ENCODE peak calls at places on chromosomes 4 and X, in six cellular contexts. Z, B, D, G, E and W are unnamed samples.

GRCh38 chr4:17324431-17324830 is 187.5 kb downstream of the QDPR start:
- DNase-seq in Z (peak; percentile 25), B (no peak), D (peak; percentile 59), G (no peak), E (peak; percentile 7), W (no peak)

GRCh38 chrX:111348363-111348927 is 63.5 kb downstream of the DCX start:
- DNase-seq in Z (no peak), B (no peak), D (no peak), G (no peak), E (no peak), W (no peak)

GRCh38 chr4:175190654-175191053 is 272.5 kb downstream of the ADAM29 start:
- DNase-seq in Z (no peak), B (no peak), D (no peak), G (no peak), E (no peak), W (no peak)

GRCh38 chrX:19579485-19579884 is 64.2 kb upstream of the MAP3K15 start:
- DNase-seq in Z (no peak), B (no peak), D (peak; percentile 76), G (no peak), E (peak; percentile 21), W (peak; percentile 69)

GRCh38 chrX:102338162-102338561 is 91.2 kb downstream of the NXF2 start:
- DNase-seq in Z (no peak), B (no peak), D (no peak), G (no peak), E (no peak), W (no peak)

GRCh38 chr4:57071340-57071739 is 38.8 kb downstream of the IGFBP7 start:
- DNase-seq in Z (no peak), B (no peak), D (peak; percentile 62), G (no peak), E (no peak), W (peak; percentile 76)

GRCh38 chr4:5874811-5875465 is 17.9 kb downstream of the CRMP1 start:
- DNase-seq in Z (no peak), B (no peak), D (peak; percentile 70), G (no peak), E (no peak), W (peak; percentile 7)

GRCh38 chr4:112302320-112303274 is 5.4 kb downstream of the ALPK1 start:
- DNase-seq in Z (peak; percentile 40), B (no peak), D (no peak), G (no peak), E (no peak), W (no peak)

GRCh38 chr4:67861513-67861912 is 22.3 kb downstream of the TMPRSS11D start:
- DNase-seq in Z (no peak), B (no peak), D (peak; percentile 28), G (no peak), E (no peak), W (peak; percentile 90)
- H3K4me3 ChIP-seq in Z (no peak overlapping the region), B (no peak overlapping the region), D (no peak overlapping the region), G (no peak overlapping the region), E (no peak overlapping the region), W (no peak overlapping the region)

DNA sequence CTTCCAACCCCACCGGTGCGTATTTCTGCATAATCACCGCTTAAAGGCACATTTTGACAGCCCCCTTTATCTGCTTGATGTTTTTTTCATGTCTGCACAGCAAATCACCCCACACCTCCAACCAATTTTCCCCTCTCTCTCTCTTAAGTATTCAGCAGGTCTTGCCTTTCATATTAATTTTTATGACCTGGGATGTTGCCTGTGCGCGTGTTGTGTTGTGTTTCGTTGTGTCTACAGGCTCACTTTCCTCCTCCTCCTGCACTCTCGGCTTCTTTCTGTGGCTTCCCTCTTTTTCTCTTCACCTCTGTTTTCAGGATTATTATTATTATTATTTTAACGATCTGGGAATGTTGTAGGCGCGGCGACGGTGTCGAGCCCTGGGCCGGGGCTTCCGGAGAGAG is 721 bp downstream of the POU4F2 start:
- DNase-seq in Z (no peak), B (no peak), D (no peak), G (no peak), E (no peak), W (no peak)
- H3K27me3 ChIP-seq in Z (peaks cover 24% of the 10 kb centered on the region), B (peaks cover 100% of the 10 kb centered on the region), D (peaks cover 32% of the 10 kb centered on the region), G (peaks cover 79% of the 10 kb centered on the region), E (peaks cover 62% of the 10 kb centered on the region), W (peaks cover 40% of the 10 kb centered on the region)

GRCh38 chr4:185839204-185839712 is 27.3 kb upstream of the SORBS2 start:
- DNase-seq in Z (no peak), B (no peak), D (peak; percentile 97), G (peak; percentile 96), E (peak; percentile 96), W (peak; percentile 95)
- H3K4me3 ChIP-seq in Z (no peak overlapping the region), B (no peak overlapping the region), D (no peak overlapping the region), G (peak overlapping the region; percentile 14), E (no peak overlapping the region), W (no peak overlapping the region)

DNA sequence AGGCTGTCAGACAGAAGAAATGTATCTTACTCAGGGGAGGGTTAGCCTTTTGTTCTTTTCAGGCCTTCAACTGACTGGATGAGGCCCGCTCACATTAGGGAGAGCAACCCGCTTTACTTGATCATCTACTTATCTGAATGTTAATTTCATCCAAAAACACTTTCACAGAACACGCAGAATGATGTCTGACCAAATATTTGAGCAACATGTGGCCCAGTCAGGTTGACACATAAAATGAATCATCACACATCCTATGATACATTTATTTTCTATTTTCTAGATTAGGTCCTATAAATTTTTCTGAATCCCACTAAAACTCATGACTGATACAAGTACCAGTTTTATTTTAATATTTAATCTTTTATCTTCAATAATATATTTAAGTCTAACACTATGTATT is 260.3 kb downstream of the IL15 start:
- DNase-seq in Z (no peak), B (no peak), D (no peak), G (no peak), E (no peak), W (peak; percentile 7)
- H3K27me3 ChIP-seq in Z (no peaks in the 10 kb centered on the region), B (no peaks in the 10 kb centered on the region), D (no peaks in the 10 kb centered on the region), G (no peaks in the 10 kb centered on the region), E (no peaks in the 10 kb centered on the region), W (no peaks in the 10 kb centered on the region)

GRCh38 chr4:8217871-8218270 is 18.8 kb downstream of the SH3TC1 start:
- DNase-seq in Z (no peak), B (peak; percentile 69), D (no peak), G (no peak), E (no peak), W (no peak)
- H3K4me3 ChIP-seq in Z (no peak overlapping the region), B (no peak overlapping the region), D (no peak overlapping the region), G (no peak overlapping the region), E (no peak overlapping the region), W (no peak overlapping the region)

GRCh38 chrX:3346436-3347329 is at the start of gene MXRA5:
- DNase-seq in Z (no peak), B (no peak), D (peak; percentile 75), G (no peak), E (no peak), W (peak; percentile 52)
- H3K27me3 ChIP-seq in Z (no peaks in the 10 kb centered on the region), B (peaks cover 43% of the 10 kb centered on the region), D (no peaks in the 10 kb centered on the region), G (no peaks in the 10 kb centered on the region), E (peaks cover 32% of the 10 kb centered on the region), W (no peaks in the 10 kb centered on the region)